ENCODE peak calls at places on chromosomes 11 and 22, in seven cellular contexts. M, H, P, D, U, A and B are unnamed samples.

GRCh38 chr11:2554338-2555240 is 109.8 kb downstream of the KCNQ1 start:
- DNase-seq in M (no peak), H (no peak), P (no peak), D (no peak), U (no peak), A (no peak), B (no peak)

GRCh38 chr11:24617856-24618255 is 121.0 kb downstream of the LUZP2 start:
- DNase-seq in M (peak; percentile 4), H (no peak), P (no peak), D (no peak), U (no peak), A (no peak), B (no peak)

GRCh38 chr11:132427611-132428010 is 1057.2 kb downstream of the NTM start:
- DNase-seq in M (peak; percentile 19), H (no peak), P (peak; percentile 11), D (no peak), U (no peak), A (no peak), B (no peak)

GRCh38 chr11:116852261-116853125 is 15.1 kb upstream of the APOA1 start:
- DNase-seq in M (peak; percentile 61), H (no peak), P (peak; percentile 44), D (peak; percentile 35), U (no peak), A (no peak), B (peak; percentile 59)

GRCh38 chr11:75264356-75264755 is 23.8 kb downstream of the TPBGL start:
- DNase-seq in M (no peak), H (no peak), P (no peak), D (no peak), U (no peak), A (no peak), B (no peak)

GRCh38 chr11:74442601-74443000 is 24.7 kb downstream of the KCNE3 start:
- DNase-seq in M (no peak), H (no peak), P (peak; percentile 43), D (no peak), U (no peak), A (no peak), B (no peak)

GRCh38 chr11:45104006-45104789 is 42.2 kb upstream of the PRDM11 start:
- DNase-seq in M (no peak), H (no peak), P (no peak), D (no peak), U (no peak), A (no peak), B (no peak)

GRCh38 chr11:67534070-67534679 is 10.9 kb upstream of the CABP2 start:
- DNase-seq in M (no peak), H (peak; percentile 15), P (peak; percentile 31), D (no peak), U (no peak), A (no peak), B (no peak)

GRCh38 chr11:33258631-33259184 is 1.5 kb downstream of the HIPK3 start:
- DNase-seq in M (peak; percentile 69), H (no peak), P (peak; percentile 72), D (no peak), U (no peak), A (no peak), B (peak; percentile 51)

GRCh38 chr11:55172734-55173415 is 89.1 kb upstream of the TRIM48 start:
- DNase-seq in M (no peak), H (no peak), P (no peak), D (no peak), U (no peak), A (no peak), B (no peak)

GRCh38 chr22:40423246-40423753 is 52.9 kb downstream of the SGSM3 start:
- DNase-seq in M (no peak), H (no peak), P (no peak), D (no peak), U (no peak), A (no peak), B (no peak)

GRCh38 chr11:45109400-45109799 is 37.0 kb upstream of the PRDM11 start:
- DNase-seq in M (no peak), H (no peak), P (no peak), D (no peak), U (no peak), A (no peak), B (no peak)

GRCh38 chr11:45100338-45100737 is 46.1 kb upstream of the PRDM11 start:
- DNase-seq in M (peak; percentile 57), H (no peak), P (no peak), D (no peak), U (no peak), A (no peak), B (no peak)

GRCh38 chr11:100647861-100648260 is 39.2 kb upstream of the ARHGAP42 start:
- DNase-seq in M (no peak), H (no peak), P (no peak), D (no peak), U (no peak), A (no peak), B (no peak)

GRCh38 chr22:32808038-32808445 is 6.5 kb downstream of the TIMP3 start:
- DNase-seq in M (no peak), H (no peak), P (no peak), D (no peak), U (no peak), A (no peak), B (no peak)

GRCh38 chr11:111945198-111945597 is 8.1 kb downstream of the DIXDC1 start:
- DNase-seq in M (no peak), H (no peak), P (no peak), D (no peak), U (no peak), A (no peak), B (no peak)

GRCh38 chr11:42555197-42555596 is 756.6 kb upstream of the API5 start:
- DNase-seq in M (peak; percentile 1), H (no peak), P (no peak), D (no peak), U (no peak), A (no peak), B (no peak)

GRCh38 chr11:123479048-123479837 is 49.2 kb downstream of the GRAMD1B start:
- DNase-seq in M (no peak), H (no peak), P (no peak), D (no peak), U (no peak), A (peak; percentile 54), B (peak; percentile 83)

GRCh38 chr11:17699157-17700114 is 19.9 kb upstream of the MYOD1 start:
- DNase-seq in M (peak; percentile 42), H (no peak), P (no peak), D (no peak), U (no peak), A (no peak), B (no peak)

DNA sequence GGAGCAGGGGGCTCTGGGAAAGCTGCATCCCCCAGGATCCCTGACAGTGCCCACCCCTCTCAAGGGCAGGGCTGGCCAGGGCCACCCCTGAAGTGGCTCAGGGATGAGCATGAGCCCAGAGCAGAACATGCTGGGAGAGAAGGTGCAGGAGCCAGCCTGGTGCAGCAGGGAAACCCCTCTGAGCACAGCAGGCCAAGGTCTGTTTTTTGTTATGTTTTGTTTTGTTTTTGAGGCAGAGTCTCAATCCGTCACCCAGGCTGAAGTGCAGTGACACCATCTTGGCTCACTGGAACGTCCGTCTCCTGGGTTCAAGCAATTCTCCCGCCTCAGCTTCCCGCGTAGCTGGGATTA is 792 bp upstream of the SBF1 start:
- DNase-seq in M (no peak), H (no peak), P (no peak), D (no peak), U (no peak), A (no peak), B (no peak)
- H3K4me3 ChIP-seq in M (no peak overlapping the region), H (no peak overlapping the region), P (no peak overlapping the region), D (no peak overlapping the region), U (peak overlapping the region; percentile 82), A (no peak overlapping the region), B (peak overlapping the region; percentile 68)

GRCh38 chr22:45976351-45977002 is 485 bp downstream of the WNT7B start:
- DNase-seq in M (no peak), H (no peak), P (no peak), D (no peak), U (no peak), A (no peak), B (no peak)
- H3K4me3 ChIP-seq in M (peak overlapping the region; percentile 12), H (peak overlapping the region; percentile 84), P (peak overlapping the region; percentile 27), D (peak overlapping the region; percentile 15), U (no peak overlapping the region), A (peak overlapping the region; percentile 10), B (no peak overlapping the region)

GRCh38 chr11:118789501-118790356 is 1.2 kb downstream of the DDX6 start:
- DNase-seq in M (peak; percentile 33), H (peak; percentile 18), P (peak; percentile 33), D (no peak), U (no peak), A (peak; percentile 13), B (peak; percentile 65)

GRCh38 chr11:118790357-118791014 is 478 bp downstream of the DDX6 start:
- DNase-seq in M (peak; percentile 56), H (peak; percentile 53), P (peak; percentile 71), D (peak; percentile 64), U (peak; percentile 71), A (peak; percentile 78), B (peak; percentile 54)

GRCh38 chr11:118783724-118784495 is 7.1 kb downstream of the DDX6 start:
- DNase-seq in M (no peak), H (no peak), P (no peak), D (no peak), U (peak; percentile 47), A (no peak), B (no peak)

GRCh38 chr11:118786657-118787056 is 4.3 kb downstream of the DDX6 start:
- DNase-seq in M (no peak), H (no peak), P (no peak), D (no peak), U (no peak), A (no peak), B (no peak)

GRCh38 chr11:118785362-118785761 is 5.6 kb downstream of the DDX6 start:
- DNase-seq in M (peak; percentile 33), H (no peak), P (peak; percentile 32), D (no peak), U (no peak), A (no peak), B (no peak)
- H3K4me3 ChIP-seq in M (no peak overlapping the region), H (no peak overlapping the region), P (no peak overlapping the region), D (no peak overlapping the region), U (no peak overlapping the region), A (no peak overlapping the region), B (no peak overlapping the region)

GRCh38 chr11:126736682-126737404 is 263.7 kb downstream of the KIRREL3 start:
- DNase-seq in M (no peak), H (no peak), P (no peak), D (no peak), U (no peak), A (no peak), B (no peak)

GRCh38 chr11:126733685-126734084 is 266.9 kb downstream of the KIRREL3 start:
- DNase-seq in M (no peak), H (no peak), P (no peak), D (no peak), U (no peak), A (no peak), B (no peak)

GRCh38 chr11:126731526-126731925 is 269.0 kb downstream of the KIRREL3 start:
- DNase-seq in M (no peak), H (no peak), P (no peak), D (no peak), U (no peak), A (no peak), B (no peak)

GRCh38 chr11:126734752-126735151 is 265.8 kb downstream of the KIRREL3 start:
- DNase-seq in M (no peak), H (no peak), P (no peak), D (no peak), U (no peak), A (peak; percentile 24), B (no peak)

DNA sequence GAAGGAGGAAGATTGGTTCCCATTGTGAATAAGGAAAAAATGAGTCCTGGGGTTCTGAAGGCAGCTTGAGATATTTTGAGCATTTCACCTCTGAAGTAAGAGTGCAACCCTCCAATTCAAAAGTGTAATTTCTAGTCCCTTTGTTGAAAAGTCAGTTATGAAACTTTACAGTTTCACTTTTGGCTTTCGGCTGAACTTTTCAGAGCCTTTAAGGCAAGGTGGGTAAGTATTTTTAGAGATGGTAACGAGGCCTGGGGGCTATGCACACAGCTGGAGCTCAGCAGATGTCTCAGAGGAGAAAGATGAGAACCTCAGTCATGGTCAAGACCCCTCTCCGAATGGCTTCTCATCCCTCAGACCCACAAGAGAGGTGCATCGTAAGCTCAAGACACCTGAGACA is 267.6 kb downstream of the KIRREL3 start:
- DNase-seq in M (no peak), H (no peak), P (no peak), D (no peak), U (no peak), A (peak; percentile 41), B (peak; percentile 84)
- H3K4me3 ChIP-seq in M (no peak overlapping the region), H (no peak overlapping the region), P (no peak overlapping the region), D (no peak overlapping the region), U (no peak overlapping the region), A (no peak overlapping the region), B (peak overlapping the region; percentile 51)